ENCODE peak calls at places on chromosomes 2 and 18, in seven cellular contexts. One of them, this sample, is unnamed.

GRCh38 chr2:119366161-119366648 is 429 bp downstream of the C2orf76 start:
- DNase-seq in H7: no peak
- DNase-seq in aorta: no peak
- DNase-seq in tibial artery: no peak
- DNase-seq in adipocyte: peak; percentile 57
- DNase-seq in uterus: no peak
- DNase-seq in hepatocyte: peak; percentile 39
- DNase-seq in this sample: peak; percentile 30

GRCh38 chr18:78939105-78939504 is 40.5 kb upstream of the SALL3 start:
- DNase-seq in adipocyte: no peak
- DNase-seq in hepatocyte: no peak
- DNase-seq in tibial artery: no peak
- DNase-seq in aorta: no peak
- DNase-seq in uterus: no peak
- DNase-seq in H7: no peak
- DNase-seq in this sample: no peak

GRCh38 chr2:152407204-152407721 is 72.3 kb downstream of the FMNL2 start:
- DNase-seq in H7: peak; percentile 49
- DNase-seq in adipocyte: peak; percentile 81
- DNase-seq in uterus: peak; percentile 31
- DNase-seq in tibial artery: peak; percentile 84
- DNase-seq in aorta: peak; percentile 79
- DNase-seq in hepatocyte: peak; percentile 70
- DNase-seq in this sample: peak; percentile 84

GRCh38 chr2:144198116-144198515 is 321.8 kb downstream of the ZEB2 start:
- DNase-seq in H7: no peak
- DNase-seq in aorta: no peak
- DNase-seq in adipocyte: no peak
- DNase-seq in hepatocyte: peak; percentile 29
- DNase-seq in tibial artery: no peak
- DNase-seq in uterus: no peak
- DNase-seq in this sample: no peak

GRCh38 chr2:116754371-116755101 is 1060.0 kb upstream of the DDX18 start:
- DNase-seq in adipocyte: no peak
- DNase-seq in aorta: no peak
- DNase-seq in H7: peak; percentile 46
- DNase-seq in tibial artery: no peak
- DNase-seq in uterus: no peak
- DNase-seq in hepatocyte: no peak
- DNase-seq in this sample: no peak

GRCh38 chr2:66805136-66805535 is 370.2 kb downstream of the MEIS1 start:
- DNase-seq in hepatocyte: peak; percentile 13
- DNase-seq in tibial artery: no peak
- DNase-seq in H7: no peak
- DNase-seq in adipocyte: no peak
- DNase-seq in uterus: peak; percentile 30
- DNase-seq in aorta: no peak
- DNase-seq in this sample: no peak

GRCh38 chr2:39381653-39382052 is 55.4 kb downstream of the MAP4K3 start:
- DNase-seq in adipocyte: no peak
- DNase-seq in aorta: no peak
- DNase-seq in H7: peak; percentile 54
- DNase-seq in hepatocyte: no peak
- DNase-seq in uterus: no peak
- DNase-seq in tibial artery: no peak
- DNase-seq in this sample: no peak

GRCh38 chr2:122056853-122057252 is 301.4 kb downstream of the TSN start:
- DNase-seq in H7: no peak
- DNase-seq in hepatocyte: no peak
- DNase-seq in aorta: no peak
- DNase-seq in adipocyte: no peak
- DNase-seq in uterus: no peak
- DNase-seq in tibial artery: no peak
- DNase-seq in this sample: no peak

GRCh38 chr2:240441326-240441992 is 6.0 kb downstream of the GPC1 start:
- DNase-seq in H7: no peak
- DNase-seq in hepatocyte: no peak
- DNase-seq in tibial artery: no peak
- DNase-seq in aorta: no peak
- DNase-seq in adipocyte: no peak
- DNase-seq in uterus: no peak
- DNase-seq in this sample: no peak

GRCh38 chr2:64244049-64244446 is 99.8 kb upstream of the PELI1 start:
- DNase-seq in aorta: no peak
- DNase-seq in uterus: no peak
- DNase-seq in H7: no peak
- DNase-seq in tibial artery: no peak
- DNase-seq in adipocyte: no peak
- DNase-seq in hepatocyte: no peak
- DNase-seq in this sample: no peak

GRCh38 chr2:642431-642815 is 34.8 kb downstream of the TMEM18 start:
- DNase-seq in adipocyte: no peak
- DNase-seq in uterus: no peak
- DNase-seq in hepatocyte: no peak
- DNase-seq in tibial artery: no peak
- DNase-seq in aorta: no peak
- DNase-seq in H7: no peak
- DNase-seq in this sample: no peak

GRCh38 chr2:24761866-24762265 is 31.3 kb downstream of the PTRHD1 start:
- DNase-seq in hepatocyte: no peak
- DNase-seq in aorta: no peak
- DNase-seq in uterus: no peak
- DNase-seq in H7: no peak
- DNase-seq in adipocyte: no peak
- DNase-seq in tibial artery: no peak
- DNase-seq in this sample: no peak

GRCh38 chr2:619964-620363 is 57.2 kb downstream of the TMEM18 start:
- DNase-seq in H7: no peak
- DNase-seq in aorta: no peak
- DNase-seq in uterus: no peak
- DNase-seq in adipocyte: no peak
- DNase-seq in tibial artery: no peak
- DNase-seq in hepatocyte: no peak
- DNase-seq in this sample: no peak

GRCh38 chr2:128776461-128776971 is 457.8 kb upstream of the HS6ST1 start:
- DNase-seq in uterus: no peak
- DNase-seq in adipocyte: no peak
- DNase-seq in aorta: peak; percentile 60
- DNase-seq in hepatocyte: no peak
- DNase-seq in H7: no peak
- DNase-seq in tibial artery: no peak
- DNase-seq in this sample: no peak

GRCh38 chr2:235659767-235660322 is 166.0 kb downstream of the AGAP1 start:
- DNase-seq in H7: no peak
- DNase-seq in hepatocyte: peak; percentile 21
- DNase-seq in aorta: no peak
- DNase-seq in tibial artery: no peak
- DNase-seq in adipocyte: peak; percentile 77
- DNase-seq in uterus: no peak
- DNase-seq in this sample: no peak

GRCh38 chr18:41121116-41121826 is 833.8 kb upstream of the PIK3C3 start:
- DNase-seq in tibial artery: no peak
- DNase-seq in adipocyte: peak; percentile 88
- DNase-seq in H7: no peak
- DNase-seq in aorta: no peak
- DNase-seq in uterus: no peak
- DNase-seq in hepatocyte: no peak
- DNase-seq in this sample: no peak

GRCh38 chr2:237997521-237997920 is 30.7 kb downstream of the UBE2F start:
- DNase-seq in tibial artery: no peak
- DNase-seq in aorta: no peak
- DNase-seq in adipocyte: no peak
- DNase-seq in H7: no peak
- DNase-seq in hepatocyte: no peak
- DNase-seq in uterus: no peak
- DNase-seq in this sample: no peak
- H3K4me3 ChIP-seq in tibial artery: no peak overlapping the region
- H3K4me3 ChIP-seq in aorta: no peak overlapping the region
- H3K4me3 ChIP-seq in adipocyte: no peak overlapping the region
- H3K4me3 ChIP-seq in H7: no peak overlapping the region
- H3K4me3 ChIP-seq in hepatocyte: no peak overlapping the region
- H3K4me3 ChIP-seq in uterus: no peak overlapping the region
- H3K4me3 ChIP-seq in this sample: no peak overlapping the region

DNA sequence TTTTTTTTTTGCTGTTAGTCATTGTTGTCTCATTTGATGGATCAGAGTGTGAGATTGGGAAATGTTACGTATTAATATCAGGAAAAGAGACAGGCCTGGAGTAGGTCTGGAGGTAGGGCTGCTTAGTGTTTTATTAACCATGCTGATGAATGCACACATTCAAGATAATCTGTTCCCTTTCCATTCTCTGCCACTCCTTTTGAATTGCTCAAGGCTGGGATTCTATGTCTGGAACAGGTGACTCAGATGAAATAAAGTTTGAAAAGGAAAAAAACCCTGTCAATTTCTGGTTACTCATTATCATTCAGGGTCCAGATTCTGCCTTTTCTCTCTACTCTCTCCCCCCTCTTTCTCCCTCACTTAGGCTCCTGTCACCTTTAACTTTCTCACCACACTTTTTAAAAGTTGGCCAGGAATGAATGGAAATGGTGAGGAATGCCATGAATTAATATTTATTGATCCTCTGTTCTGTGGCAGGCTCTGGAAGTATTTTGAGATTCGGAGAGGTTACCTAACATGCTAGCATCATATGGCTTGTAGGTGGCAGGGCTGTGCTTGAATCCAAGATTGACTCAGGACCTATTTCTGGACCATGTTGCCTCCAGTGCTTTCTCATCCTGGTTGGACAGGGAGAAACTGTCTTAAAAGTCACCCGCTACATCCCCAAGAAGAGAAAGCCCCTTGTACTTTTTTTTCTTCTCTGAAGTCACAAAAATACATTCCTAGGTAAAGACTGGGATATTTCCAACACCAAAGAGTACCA is 40.2 kb downstream of the MAP4K4 start:
- DNase-seq in tibial artery: no peak
- DNase-seq in uterus: no peak
- DNase-seq in hepatocyte: peak; percentile 48
- DNase-seq in adipocyte: peak; percentile 36
- DNase-seq in H7: no peak
- DNase-seq in aorta: no peak
- DNase-seq in this sample: no peak
- H3K4me3 ChIP-seq in tibial artery: no peak overlapping the region
- H3K4me3 ChIP-seq in uterus: no peak overlapping the region
- H3K4me3 ChIP-seq in hepatocyte: no peak overlapping the region
- H3K4me3 ChIP-seq in adipocyte: no peak overlapping the region
- H3K4me3 ChIP-seq in H7: no peak overlapping the region
- H3K4me3 ChIP-seq in aorta: no peak overlapping the region
- H3K4me3 ChIP-seq in this sample: no peak overlapping the region

DNA sequence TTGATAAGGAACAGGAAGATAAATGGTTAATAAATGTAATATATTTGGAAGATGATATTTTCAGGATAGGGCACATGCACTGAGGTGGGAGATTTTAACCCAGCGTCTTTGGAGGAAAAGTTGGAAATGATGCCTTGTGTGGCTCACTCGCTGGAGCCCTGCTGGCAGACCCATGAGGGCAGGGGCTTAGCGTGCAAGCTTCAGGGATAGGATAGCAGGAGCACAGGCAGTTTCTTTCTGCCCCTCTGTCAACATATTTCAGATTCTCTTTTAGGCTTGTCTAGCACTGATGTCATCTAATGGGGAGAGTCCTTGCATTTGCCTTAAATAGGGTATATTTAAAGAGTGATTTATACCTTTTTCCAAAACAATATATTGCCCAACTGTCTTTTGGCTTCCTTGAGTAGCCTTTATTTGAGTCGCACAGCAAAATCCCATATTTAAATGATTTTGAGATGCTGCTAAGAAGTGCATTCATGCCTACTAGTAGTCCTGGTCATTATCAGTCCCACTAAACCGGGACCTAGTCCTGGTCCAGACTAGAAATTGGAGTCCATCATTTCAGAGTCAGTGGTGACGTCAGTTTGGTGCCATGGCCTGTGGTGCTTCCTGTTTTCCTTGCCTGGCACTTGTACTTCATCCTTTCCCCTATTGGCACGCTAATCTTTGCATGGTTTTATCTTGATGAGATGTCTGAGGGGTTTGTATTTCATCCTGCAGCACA is 45.8 kb downstream of the SH3RF3 start:
- DNase-seq in uterus: no peak
- DNase-seq in tibial artery: peak; percentile 52
- DNase-seq in adipocyte: no peak
- DNase-seq in hepatocyte: no peak
- DNase-seq in H7: no peak
- DNase-seq in aorta: peak; percentile 69
- DNase-seq in this sample: no peak
- H3K4me3 ChIP-seq in uterus: no peak overlapping the region
- H3K4me3 ChIP-seq in tibial artery: no peak overlapping the region
- H3K4me3 ChIP-seq in adipocyte: peak overlapping the region; percentile 37
- H3K4me3 ChIP-seq in hepatocyte: no peak overlapping the region
- H3K4me3 ChIP-seq in H7: no peak overlapping the region
- H3K4me3 ChIP-seq in aorta: no peak overlapping the region
- H3K4me3 ChIP-seq in this sample: no peak overlapping the region

GRCh38 chr2:31322376-31322775 is 88.4 kb downstream of the EHD3 start:
- DNase-seq in H7: no peak
- DNase-seq in hepatocyte: no peak
- DNase-seq in tibial artery: no peak
- DNase-seq in uterus: no peak
- DNase-seq in adipocyte: peak; percentile 39
- DNase-seq in aorta: no peak
- DNase-seq in this sample: no peak

GRCh38 chr2:31319391-31320175 is 85.6 kb downstream of the EHD3 start:
- DNase-seq in uterus: no peak
- DNase-seq in H7: no peak
- DNase-seq in aorta: no peak
- DNase-seq in adipocyte: peak; percentile 61
- DNase-seq in hepatocyte: peak; percentile 59
- DNase-seq in tibial artery: no peak
- DNase-seq in this sample: peak; percentile 69

GRCh38 chr2:31317387-31317786 is 83.4 kb downstream of the EHD3 start:
- DNase-seq in adipocyte: no peak
- DNase-seq in tibial artery: no peak
- DNase-seq in aorta: no peak
- DNase-seq in uterus: no peak
- DNase-seq in H7: no peak
- DNase-seq in hepatocyte: no peak
- DNase-seq in this sample: no peak

GRCh38 chr2:31324000-31324633 is 90.2 kb downstream of the EHD3 start:
- DNase-seq in hepatocyte: no peak
- DNase-seq in uterus: no peak
- DNase-seq in tibial artery: no peak
- DNase-seq in aorta: no peak
- DNase-seq in H7: no peak
- DNase-seq in adipocyte: peak; percentile 37
- DNase-seq in this sample: peak; percentile 37

GRCh38 chr2:31318360-31319336 is 84.7 kb downstream of the EHD3 start:
- DNase-seq in hepatocyte: no peak
- DNase-seq in tibial artery: no peak
- DNase-seq in aorta: no peak
- DNase-seq in uterus: no peak
- DNase-seq in adipocyte: peak; percentile 69
- DNase-seq in H7: no peak
- DNase-seq in this sample: peak; percentile 45
- H3K4me3 ChIP-seq in hepatocyte: no peak overlapping the region
- H3K4me3 ChIP-seq in tibial artery: no peak overlapping the region
- H3K4me3 ChIP-seq in aorta: no peak overlapping the region
- H3K4me3 ChIP-seq in uterus: no peak overlapping the region
- H3K4me3 ChIP-seq in adipocyte: no peak overlapping the region
- H3K4me3 ChIP-seq in H7: no peak overlapping the region
- H3K4me3 ChIP-seq in this sample: no peak overlapping the region

This sample was measured in GM12865.